ENCODE peak calls at places on chromosome 4, in ten cellular contexts. A is fibroblast of the aortic adventitia, X is foreskin fibroblast, J is prostate gland, P is psoas muscle, O is left lung, U is suprapubic skin, K is heart right ventricle, H is sigmoid colon, E is BJ. L is an unnamed sample.

GRCh38 chr4:8315343-8316250 is 46.0 kb downstream of the HTRA3 start:
- DNase-seq in K (no peak), X (peak; percentile 81), J (peak; percentile 51), O (peak; percentile 61), E (peak; percentile 44), H (peak; percentile 87), A (peak; percentile 80), P (peak; percentile 61), U (peak; percentile 70), L (no peak)

GRCh38 chr4:180960758-180961401 is 1282.3 kb upstream of the TENM3 start:
- DNase-seq in K (no peak), E (no peak), H (no peak), P (no peak), X (no peak), U (no peak), O (no peak), A (peak; percentile 24), J (no peak), L (no peak)

GRCh38 chr4:120318447-120318846 is 251.8 kb upstream of the MAD2L1 start:
- DNase-seq in E (no peak), H (no peak), K (no peak), J (no peak), A (no peak), X (no peak), U (no peak), O (no peak), P (no peak), L (no peak)

GRCh38 chr4:152605641-152606304 is 69.9 kb upstream of the FBXW7 start:
- DNase-seq in X (peak; percentile 77), J (no peak), O (no peak), H (no peak), U (no peak), K (no peak), P (no peak), E (peak; percentile 53), A (peak; percentile 37), L (no peak)

GRCh38 chr4:126071346-126072333 is 756.9 kb downstream of the FAT4 start:
- DNase-seq in U (no peak), H (no peak), E (no peak), O (peak; percentile 35), A (peak; percentile 92), X (peak; percentile 79), P (no peak), K (no peak), J (peak; percentile 8), L (no peak)

GRCh38 chr4:121034010-121034409 is 38.3 kb downstream of the NDNF start:
- DNase-seq in E (peak; percentile 9), J (no peak), P (no peak), A (peak; percentile 74), X (peak; percentile 20), H (no peak), U (no peak), O (no peak), K (no peak), L (no peak)

GRCh38 chr4:40916218-40916555 is 166.4 kb downstream of the NSUN7 start:
- DNase-seq in U (peak; percentile 68), P (no peak), A (peak; percentile 74), X (peak; percentile 70), K (no peak), O (no peak), J (no peak), E (no peak), H (no peak), L (no peak)

GRCh38 chr4:82469776-82470345 is 39.5 kb downstream of the ENOPH1 start:
- DNase-seq in H (no peak), A (peak; percentile 54), P (no peak), J (no peak), X (peak; percentile 62), E (peak; percentile 32), O (no peak), U (no peak), K (no peak), L (no peak)

DNA sequence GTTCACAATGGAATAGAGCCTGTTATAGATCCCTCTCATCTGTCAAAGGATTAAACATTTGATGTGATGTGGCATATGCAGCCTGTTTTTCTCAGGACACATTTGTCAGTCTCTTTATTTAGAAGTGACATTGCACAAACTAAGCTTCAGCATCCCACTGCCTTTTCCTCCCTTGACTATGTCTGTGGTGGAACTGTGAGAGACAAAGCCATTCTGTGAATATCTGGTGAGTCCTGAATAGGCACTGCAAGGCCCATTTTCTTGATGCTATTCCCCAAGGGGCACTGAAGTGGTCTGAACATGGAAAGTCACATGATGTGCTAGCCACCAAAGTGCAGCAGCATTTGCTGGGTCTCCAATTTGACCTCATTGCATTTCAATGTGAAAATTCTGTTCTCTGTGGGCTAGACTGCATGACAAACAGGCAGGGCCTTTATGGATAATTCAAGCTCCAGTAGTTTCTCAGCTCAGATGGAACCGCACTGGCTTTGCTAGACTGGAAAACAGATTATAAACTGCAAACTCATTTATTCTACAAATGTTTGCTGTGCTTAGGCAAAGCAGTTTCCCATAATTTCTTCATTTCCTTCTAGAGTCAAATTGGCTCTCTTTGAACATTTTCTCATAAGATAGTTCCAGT is 627.4 kb upstream of the BOD1L1 start:
- DNase-seq in U (no peak), A (no peak), K (no peak), J (no peak), X (no peak), P (no peak), E (no peak), H (no peak), O (no peak), L (no peak)
- H3K4me3 ChIP-seq in U (no peak overlapping the region), A (no peak overlapping the region), K (no peak overlapping the region), J (no peak overlapping the region), X (no peak overlapping the region), P (no peak overlapping the region), E (no peak overlapping the region), H (no peak overlapping the region), O (no peak overlapping the region), L (no peak overlapping the region)

GRCh38 chr4:89196056-89196674 is 84.8 kb downstream of the TIGD2 start:
- DNase-seq in O (no peak), E (no peak), U (no peak), X (no peak), K (no peak), J (no peak), A (peak; percentile 79), P (no peak), H (no peak), L (no peak)
- H3K4me3 ChIP-seq in O (no peak overlapping the region), E (no peak overlapping the region), U (no peak overlapping the region), X (no peak overlapping the region), K (no peak overlapping the region), J (no peak overlapping the region), A (no peak overlapping the region), P (no peak overlapping the region), H (no peak overlapping the region), L (no peak overlapping the region)

GRCh38 chr4:92305878-92306520 is 2.2 kb downstream of the GRID2 start:
- DNase-seq in U (no peak), E (no peak), P (no peak), K (no peak), H (no peak), J (no peak), X (no peak), O (no peak), A (no peak), L (no peak)
- H3K4me3 ChIP-seq in U (peak overlapping the region; percentile 48), E (no peak overlapping the region), P (peak overlapping the region; percentile 50), K (peak overlapping the region; percentile 50), H (peak overlapping the region; percentile 39), J (peak overlapping the region; percentile 22), X (no peak overlapping the region), O (peak overlapping the region; percentile 8), A (peak overlapping the region; percentile 53), L (no peak overlapping the region)

DNA sequence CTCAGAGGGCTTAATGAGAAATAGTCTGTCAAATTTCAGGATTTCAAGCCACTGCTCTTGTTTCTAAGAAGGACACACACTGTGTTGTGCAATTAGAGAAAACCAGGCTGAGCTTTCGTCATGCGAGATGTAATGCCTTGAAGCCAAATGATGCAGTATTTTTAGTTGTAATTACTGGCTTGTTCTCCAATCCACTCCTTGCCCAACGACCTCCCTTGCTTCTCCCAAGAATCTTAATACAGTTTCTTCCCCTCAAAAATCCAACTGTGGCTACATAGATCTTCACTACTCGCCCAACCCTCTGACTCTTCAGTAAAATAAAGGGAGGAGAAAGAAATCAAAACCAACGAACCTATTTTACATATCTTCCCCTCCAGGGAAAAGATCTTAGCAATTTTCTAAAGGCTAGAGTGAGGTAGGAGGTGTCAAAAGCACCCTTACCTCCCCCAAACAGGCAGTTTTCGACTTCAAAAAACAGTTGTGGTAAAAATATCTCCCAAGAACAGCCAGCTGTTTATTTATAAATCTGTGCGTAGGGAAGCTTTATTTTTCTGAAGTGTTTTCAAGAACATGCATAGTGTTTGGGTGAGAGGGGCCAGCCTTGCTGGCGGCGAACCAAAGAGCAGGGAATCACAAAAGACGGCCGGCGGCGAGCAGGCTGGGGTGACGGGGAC is 68.7 kb downstream of the MGST2 start:
- DNase-seq in P (no peak), H (peak; percentile 79), U (no peak), J (no peak), A (peak; percentile 75), E (peak; percentile 21), K (no peak), X (peak; percentile 45), O (no peak), L (no peak)
- H3K4me3 ChIP-seq in P (peak overlapping the region; percentile 68), H (peak overlapping the region; percentile 58), U (peak overlapping the region; percentile 53), J (peak overlapping the region; percentile 39), A (peak overlapping the region; percentile 65), E (peak overlapping the region; percentile 41), K (peak overlapping the region; percentile 66), X (peak overlapping the region; percentile 65), O (peak overlapping the region; percentile 45), L (no peak overlapping the region)

GRCh38 chr4:139669335-139669734 is 3.7 kb downstream of the MGST2 start:
- DNase-seq in O (no peak), J (no peak), U (no peak), X (no peak), H (no peak), K (no peak), A (no peak), P (no peak), E (no peak), L (no peak)
- H3K4me3 ChIP-seq in O (no peak overlapping the region), J (no peak overlapping the region), U (no peak overlapping the region), X (no peak overlapping the region), H (no peak overlapping the region), K (no peak overlapping the region), A (no peak overlapping the region), P (no peak overlapping the region), E (no peak overlapping the region), L (no peak overlapping the region)